ENCODE peak calls at places on chromosome 10, in four cellular contexts. O, K, L and N are unnamed samples.

GRCh38 chr10:68938117-68938516 is 17.9 kb upstream of the DDX21 start:
- DNase-seq in O (no peak), K (peak; percentile 5), L (no peak), N (no peak)

GRCh38 chr10:112985701-112986510 is 35.9 kb downstream of the TCF7L2 start:
- DNase-seq in O (no peak), L (no peak), K (peak; percentile 63), N (no peak)

GRCh38 chr10:35306852-35307251 is 29.5 kb upstream of the CCNY start:
- DNase-seq in L (peak; percentile 28), O (no peak), K (peak; percentile 50), N (no peak)

GRCh38 chr10:48798486-48799254 is 114.0 kb downstream of the WDFY4 start:
- DNase-seq in O (no peak), K (peak; percentile 22), L (no peak), N (no peak)

GRCh38 chr10:133231946-133232574 is 2.0 kb downstream of the UTF1 start:
- DNase-seq in O (no peak), K (no peak), L (peak; percentile 33), N (peak; percentile 86)

GRCh38 chr10:15725603-15726002 is 5.9 kb upstream of the ITGA8 start:
- DNase-seq in O (no peak), K (peak; percentile 67), L (peak; percentile 78), N (no peak)

GRCh38 chr10:62858364-62858763 is 42.2 kb upstream of the EGR2 start:
- DNase-seq in L (peak; percentile 7), K (peak; percentile 3), O (no peak), N (peak; percentile 46)

GRCh38 chr10:87036623-87037022 is 16.5 kb downstream of the FAM25A start:
- DNase-seq in K (no peak), L (no peak), O (no peak), N (no peak)

GRCh38 chr10:92844746-92845145 is 3.6 kb upstream of the EXOC6 start:
- DNase-seq in K (peak; percentile 25), L (peak; percentile 18), O (no peak), N (no peak)

GRCh38 chr10:58700576-58700975 is 187.9 kb downstream of the BICC1 start:
- DNase-seq in O (no peak), L (no peak), K (no peak), N (no peak)

GRCh38 chr10:105837951-105838350 is 1196.9 kb downstream of the SORCS3 start:
- DNase-seq in O (no peak), K (no peak), L (peak; percentile 13), N (no peak)

GRCh38 chr10:53236941-53237340 is 464.4 kb upstream of the MBL2 start:
- DNase-seq in K (no peak), L (no peak), O (no peak), N (no peak)

GRCh38 chr10:97254694-97255093 is 37.7 kb downstream of the ARHGAP19 start:
- DNase-seq in L (no peak), K (no peak), O (no peak), N (no peak)

GRCh38 chr10:58981051-58981450 is 195.4 kb upstream of the PHYHIPL start:
- DNase-seq in K (no peak), L (peak; percentile 46), O (no peak), N (no peak)

GRCh38 chr10:109386101-109386500 is 537.2 kb downstream of the XPNPEP1 start:
- DNase-seq in O (no peak), L (no peak), K (no peak), N (no peak)

GRCh38 chr10:91891285-91892001 is 17.8 kb downstream of the FGFBP3 start:
- DNase-seq in L (no peak), O (no peak), K (peak; percentile 83), N (no peak)

GRCh38 chr10:35934637-35934995 is 292.5 kb upstream of the FZD8 start:
- DNase-seq in K (no peak), L (no peak), O (no peak), N (no peak)

GRCh38 chr10:3766046-3766761 is 18.8 kb downstream of the KLF6 start:
- DNase-seq in K (peak; percentile 70), L (no peak), O (no peak), N (no peak)

GRCh38 chr10:129586897-129587443 is 119.9 kb downstream of the MGMT start:
- DNase-seq in K (peak; percentile 1), O (no peak), L (peak; percentile 26), N (no peak)

GRCh38 chr10:86205086-86205760 is 161.4 kb downstream of the GRID1 start:
- DNase-seq in L (no peak), K (no peak), O (no peak), N (no peak)

GRCh38 chr10:62728479-62728878 is 76.0 kb upstream of the ADO start:
- DNase-seq in K (no peak), L (no peak), O (no peak), N (no peak)

GRCh38 chr10:103448751-103449150 is 3.4 kb downstream of the CALHM2 start:
- DNase-seq in O (no peak), K (peak; percentile 87), L (peak; percentile 35), N (no peak)

GRCh38 chr10:22681783-22682183 is 32.6 kb downstream of the PIP4K2A start:
- DNase-seq in L (no peak), K (peak; percentile 74), O (no peak), N (no peak)

GRCh38 chr10:113630929-113631533 is 32.8 kb downstream of the NRAP start:
- DNase-seq in O (no peak), L (no peak), K (no peak), N (no peak)

GRCh38 chr10:37763132-37763531 is 94.3 kb downstream of the ZNF248 start:
- DNase-seq in O (no peak), K (no peak), L (peak; percentile 26), N (no peak)

GRCh38 chr10:103612462-103613365 is 119.2 kb downstream of the NEURL1 start:
- DNase-seq in K (peak; percentile 91), L (no peak), O (no peak), N (no peak)

GRCh38 chr10:126375926-126376554 is 12.2 kb downstream of the ADAM12 start:
- DNase-seq in L (no peak), O (no peak), K (peak; percentile 61), N (no peak)

GRCh38 chr10:93471110-93471651 is 11.0 kb downstream of the MYOF start:
- DNase-seq in O (no peak), K (peak; percentile 97), L (peak; percentile 89), N (no peak)

GRCh38 chr10:6722616-6723004 is 142.5 kb upstream of the PRKCQ start:
- DNase-seq in L (no peak), O (no peak), K (peak; percentile 62), N (no peak)

GRCh38 chr10:794382-794956 is 105.0 kb upstream of the DIP2C start:
- DNase-seq in O (no peak), L (peak; percentile 69), K (peak; percentile 48), N (peak; percentile 53)

GRCh38 chr10:91190876-91191580 is 29.4 kb upstream of the PCGF5 start:
- DNase-seq in O (no peak), L (no peak), K (peak; percentile 45), N (no peak)

GRCh38 chr10:103926722-103927319 is 8.8 kb upstream of the STN1 start:
- DNase-seq in L (no peak), K (no peak), O (no peak), N (no peak)

GRCh38 chr10:107409517-107409916 is 245.0 kb upstream of the SORCS1 start:
- DNase-seq in L (peak; percentile 23), O (no peak), K (peak; percentile 0), N (no peak)

GRCh38 chr10:91124016-91124415 is 96.4 kb upstream of the PCGF5 start:
- DNase-seq in L (no peak), K (no peak), O (no peak), N (no peak)

GRCh38 chr10:66538352-66538751 is 387.5 kb upstream of the LRRTM3 start:
- DNase-seq in K (no peak), O (no peak), L (peak; percentile 18), N (no peak)

GRCh38 chr10:78458983-78459638 is 425.4 kb downstream of the RPS24 start:
- DNase-seq in L (no peak), K (peak; percentile 90), O (no peak), N (no peak)

GRCh38 chr10:78457804-78458483 is 424.3 kb downstream of the RPS24 start:
- DNase-seq in L (no peak), O (no peak), K (peak; percentile 90), N (no peak)

GRCh38 chr10:78461333-78461732 is 427.7 kb downstream of the RPS24 start:
- DNase-seq in K (no peak), O (no peak), L (no peak), N (peak; percentile 8)

GRCh38 chr10:78460204-78460603 is 426.5 kb downstream of the RPS24 start:
- DNase-seq in O (no peak), L (no peak), K (no peak), N (no peak)

GRCh38 chr10:78459639-78460037 is 426.0 kb downstream of the RPS24 start:
- DNase-seq in O (no peak), L (no peak), K (no peak), N (no peak)
- H2BK120ac ChIP-seq in O (no peak overlapping the region), L (no peak overlapping the region), K (peak overlapping the region; percentile 83), N (no peak overlapping the region)

GRCh38 chr10:114631678-114632417 is 26.2 kb downstream of the ABLIM1 start:
- DNase-seq in O (peak; percentile 53), K (no peak), L (peak; percentile 73), N (peak; percentile 55)
- H2BK120ac ChIP-seq in O (no peak overlapping the region), K (peak overlapping the region; percentile 70), L (no peak overlapping the region), N (no peak overlapping the region)

DNA sequence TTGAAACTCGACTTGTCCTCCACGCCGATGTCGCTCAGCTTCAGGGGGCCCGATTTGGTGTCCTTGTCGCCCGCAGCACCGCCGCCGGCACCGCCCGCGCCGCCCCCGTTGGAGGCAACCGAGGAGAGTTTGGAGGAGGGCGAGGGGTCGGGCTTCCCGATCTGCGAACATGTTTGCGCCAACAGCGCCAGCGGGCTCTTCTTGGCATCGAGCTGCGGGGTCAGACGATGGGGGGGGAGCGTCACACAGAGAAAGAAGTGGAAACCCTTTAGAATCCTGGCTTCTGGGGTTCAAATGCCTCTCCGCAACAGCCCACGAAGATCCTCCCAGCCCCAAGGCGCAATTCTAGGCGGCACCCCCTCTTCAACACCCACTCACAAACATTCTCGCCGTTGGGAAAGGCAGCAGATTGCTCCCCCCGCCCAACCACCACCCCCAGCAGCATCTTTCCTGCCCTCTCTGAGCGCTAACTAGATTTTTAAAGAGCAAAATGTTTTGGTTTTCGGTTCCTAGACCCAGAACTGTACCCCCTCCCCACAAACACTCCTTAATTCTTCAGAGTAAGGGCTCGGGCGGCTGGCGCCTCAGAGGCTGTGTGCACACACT is 1.3 kb downstream of the ZNF503 start:
- DNase-seq in K (no peak), O (no peak), L (no peak), N (no peak)
- H2BK120ac ChIP-seq in K (peak overlapping the region; percentile 60), O (peak overlapping the region; percentile 97), L (no peak overlapping the region), N (no peak overlapping the region)

GRCh38 chr10:71228875-71229720 is 16.7 kb downstream of the UNC5B start:
- DNase-seq in O (no peak), L (peak; percentile 45), K (no peak), N (no peak)
- H2BK120ac ChIP-seq in O (no peak overlapping the region), L (no peak overlapping the region), K (no peak overlapping the region), N (no peak overlapping the region)

DNA sequence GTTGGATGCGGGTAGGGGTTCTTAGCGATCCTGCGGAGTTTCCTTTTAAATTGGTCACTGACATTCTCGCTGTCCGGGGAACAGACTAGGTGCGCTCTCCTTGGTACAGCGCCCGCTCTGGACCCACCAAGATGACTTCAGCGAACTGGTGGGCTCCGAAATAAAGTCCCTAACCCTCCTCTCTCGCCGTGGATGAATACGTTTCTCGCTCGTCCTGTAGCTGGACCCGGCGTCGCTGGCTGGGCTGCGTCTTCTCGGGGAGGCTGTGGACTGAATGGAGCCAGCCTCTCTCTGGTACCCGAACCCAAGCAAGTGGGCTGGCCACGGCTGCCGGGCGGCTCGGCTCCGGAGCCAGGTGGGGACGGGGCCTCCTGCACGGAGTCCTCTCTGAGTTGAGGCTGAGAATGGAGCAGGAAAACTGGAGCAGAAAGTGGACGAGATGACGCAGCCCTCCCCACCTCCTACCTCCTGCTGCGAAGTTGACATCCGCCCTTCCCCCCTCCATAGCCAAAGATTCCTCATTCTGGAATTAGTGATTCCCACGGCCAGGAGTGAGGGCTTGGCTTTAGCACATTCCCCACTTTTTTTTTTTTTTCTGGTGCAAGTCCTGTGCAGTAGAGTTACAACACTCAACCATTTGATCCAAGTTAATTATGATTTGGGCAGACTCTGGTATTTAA is 1.5 kb downstream of the UNC5B start:
- DNase-seq in K (peak; percentile 80), L (peak; percentile 77), O (no peak), N (no peak)
- H2BK120ac ChIP-seq in K (peak overlapping the region; percentile 46), L (no peak overlapping the region), O (no peak overlapping the region), N (no peak overlapping the region)